ENCODE peak calls at places on chromosomes 2 and 18, in six cellular contexts. X, I, A, T, M and U are unnamed samples.
A peak's percentile ranks its signal among the peaks of the same experiment; 100 is the strongest.

GRCh38 chr2:128734521-128735295 is 416.0 kb upstream of the HS6ST1 start:
- DNase-seq in T (no peak), M (no peak), A (no peak), I (peak; percentile 29), X (no peak), U (peak; percentile 84)

GRCh38 chr2:25018681-25019080 is 23.2 kb upstream of the EFR3B start:
- DNase-seq in T (no peak), M (no peak), X (peak; percentile 69), I (peak; percentile 39), A (no peak), U (no peak)

GRCh38 chr2:237968048-237968862 is 1.4 kb downstream of the UBE2F start:
- DNase-seq in M (no peak), T (no peak), I (peak; percentile 84), A (no peak), X (no peak), U (peak; percentile 78)

GRCh38 chr18:9106800-9107574 is 4.5 kb downstream of the NDUFV2 start:
- DNase-seq in X (no peak), M (no peak), T (no peak), I (no peak), A (no peak), U (no peak)

GRCh38 chr2:54595999-54596903 is 127.2 kb upstream of the EML6 start:
- DNase-seq in M (peak; percentile 60), I (no peak), X (no peak), A (no peak), T (no peak), U (no peak)

GRCh38 chr18:70781860-70782453 is 493.1 kb downstream of the SOCS6 start:
- DNase-seq in X (peak; percentile 38), A (no peak), T (peak; percentile 6), M (peak; percentile 15), I (no peak), U (peak; percentile 16)

GRCh38 chr2:17869128-17869527 is 9.3 kb upstream of the KCNS3 start:
- DNase-seq in I (peak; percentile 29), M (no peak), X (no peak), T (peak; percentile 79), A (no peak), U (no peak)

GRCh38 chr2:238950551-238950950 is 102.7 kb downstream of the TWIST2 start:
- DNase-seq in I (no peak), M (no peak), T (no peak), X (no peak), A (no peak), U (no peak)

GRCh38 chr2:165163771-165164170 is 40.1 kb downstream of the SCN3A start:
- DNase-seq in A (no peak), I (peak; percentile 35), T (no peak), M (no peak), X (no peak), U (no peak)

GRCh38 chr18:72652990-72653593 is 109.0 kb upstream of the CBLN2 start:
- DNase-seq in M (no peak), I (peak; percentile 5), A (peak; percentile 27), T (no peak), X (peak; percentile 47), U (peak; percentile 4)

GRCh38 chr2:128315122-128315828 is 3.4 kb downstream of the HS6ST1 start:
- DNase-seq in X (peak; percentile 21), T (no peak), M (peak; percentile 7), A (peak; percentile 27), I (no peak), U (no peak)

GRCh38 chr2:85504434-85505261 is 34.3 kb upstream of the MAT2A start:
- DNase-seq in I (peak; percentile 96), T (peak; percentile 76), X (no peak), M (peak; percentile 33), A (no peak), U (peak; percentile 86)

GRCh38 chr2:113234721-113235346 is 43.9 kb downstream of the PAX8 start:
- DNase-seq in T (no peak), X (no peak), M (no peak), I (peak; percentile 44), A (no peak), U (no peak)

GRCh38 chr2:223674998-223675609 is 72.9 kb upstream of the SCG2 start:
- DNase-seq in X (peak; percentile 52), M (no peak), T (no peak), A (no peak), I (peak; percentile 44), U (peak; percentile 56)

GRCh38 chr2:172230783-172231446 is 128.2 kb upstream of the DLX2 start:
- DNase-seq in I (no peak), M (no peak), A (no peak), X (no peak), T (peak; percentile 47), U (no peak)

GRCh38 chr2:26942543-26943295 is 27.7 kb upstream of the MAPRE3 start:
- DNase-seq in X (peak; percentile 68), I (peak; percentile 59), A (peak; percentile 56), M (peak; percentile 57), T (peak; percentile 76), U (peak; percentile 41)

GRCh38 chr2:150872919-150873772 is 385.7 kb upstream of the RND3 start:
- DNase-seq in I (peak; percentile 20), T (no peak), X (no peak), A (no peak), M (no peak), U (peak; percentile 32)

GRCh38 chr2:42980764-42981416 is 188.5 kb upstream of the HAAO start:
- DNase-seq in X (peak; percentile 23), I (no peak), M (no peak), A (no peak), T (no peak), U (no peak)

GRCh38 chr18:62984656-62985315 is 269.4 kb downstream of the PHLPP1 start:
- DNase-seq in T (no peak), I (no peak), A (no peak), X (no peak), M (no peak), U (no peak)

GRCh38 chr2:138212434-138212833 is 248.2 kb downstream of the HNMT start:
- DNase-seq in I (no peak), A (no peak), M (no peak), X (no peak), T (no peak), U (no peak)

GRCh38 chr2:75637568-75637967 is 9.0 kb upstream of the MRPL19 start:
- DNase-seq in A (no peak), T (no peak), X (no peak), I (no peak), M (no peak), U (no peak)

GRCh38 chr2:49954074-49954473 is 799.8 kb upstream of the FSHR start:
- DNase-seq in A (no peak), X (no peak), M (no peak), I (no peak), T (no peak), U (no peak)

GRCh38 chr2:240425236-240425615 is 10.2 kb upstream of the GPC1 start:
- DNase-seq in T (no peak), I (no peak), M (no peak), A (no peak), X (no peak), U (no peak)

GRCh38 chr2:84855730-84856129 is 25.2 kb downstream of the TRABD2A start:
- DNase-seq in I (no peak), A (no peak), M (no peak), T (no peak), X (no peak), U (no peak)

GRCh38 chr18:55790296-55790695 is 202.3 kb upstream of the TCF4 start:
- DNase-seq in I (peak; percentile 95), M (no peak), A (no peak), X (no peak), T (no peak), U (peak; percentile 92)

GRCh38 chr2:227267406-227268115 is 57.5 kb upstream of the MFF start:
- DNase-seq in M (peak; percentile 22), X (no peak), A (no peak), T (peak; percentile 6), I (peak; percentile 29), U (peak; percentile 9)

GRCh38 chr2:95351080-95351915 is 51.2 kb upstream of the FAHD2A start:
- DNase-seq in M (no peak), I (no peak), X (peak; percentile 27), T (no peak), A (no peak), U (no peak)

GRCh38 chr18:77054288-77054605 is 78.3 kb downstream of the MBP start:
- DNase-seq in I (no peak), A (no peak), X (no peak), T (no peak), M (no peak), U (no peak)

GRCh38 chr2:196586511-196586991 is 53.0 kb upstream of the CCDC150 start:
- DNase-seq in X (no peak), M (no peak), A (no peak), I (peak; percentile 94), T (peak; percentile 40), U (peak; percentile 80)

GRCh38 chr18:50853863-50854271 is 25.1 kb upstream of the ME2 start:
- DNase-seq in I (peak; percentile 15), X (peak; percentile 30), A (no peak), T (peak; percentile 33), M (no peak), U (peak; percentile 89)

GRCh38 chr2:207848545-207848928 is 78.8 kb upstream of the FZD5 start:
- DNase-seq in M (no peak), I (no peak), X (no peak), T (no peak), A (no peak), U (no peak)